ENCODE peak calls at places on chromosomes 11 and 22, in seven cellular contexts. E, K, T, L, D, F and O are unnamed samples.

GRCh38 chr11:67656278-67656922 is 5.9 kb upstream of the ACY3 start:
- DNase-seq in E (no peak), L (no peak), T (peak; percentile 3), K (no peak), D (no peak), F (no peak), O (peak; percentile 89)

GRCh38 chr22:40122792-40123191 is 54.9 kb upstream of the TNRC6B start:
- DNase-seq in T (no peak), F (no peak), D (no peak), K (no peak), E (no peak), L (no peak), O (no peak)

GRCh38 chr22:29163808-29164207 is 41.9 kb upstream of the EMID1 start:
- DNase-seq in T (no peak), E (no peak), K (no peak), L (no peak), F (no peak), D (no peak), O (no peak)

GRCh38 chr22:44042822-44043221 is 18.7 kb downstream of the PARVB start:
- DNase-seq in E (no peak), L (no peak), F (no peak), K (no peak), D (no peak), T (no peak), O (no peak)

GRCh38 chr11:108787105-108787504 is 122.2 kb downstream of the DDX10 start:
- DNase-seq in T (no peak), F (no peak), K (no peak), E (no peak), L (no peak), D (no peak), O (no peak)

GRCh38 chr11:44097821-44098220 is 2.3 kb downstream of the EXT2 start:
- DNase-seq in T (no peak), K (no peak), F (no peak), L (no peak), E (no peak), D (no peak), O (no peak)

GRCh38 chr11:79428406-79428805 is 12.4 kb downstream of the TENM4 start:
- DNase-seq in T (no peak), F (no peak), E (no peak), D (no peak), K (no peak), L (no peak), O (no peak)

GRCh38 chr11:20002312-20003216 is 157.7 kb downstream of the DBX1 start:
- DNase-seq in E (no peak), T (no peak), L (no peak), D (no peak), F (no peak), K (no peak), O (no peak)

GRCh38 chr11:96303067-96303466 is 39.9 kb downstream of the MAML2 start:
- DNase-seq in K (peak; percentile 79), T (no peak), F (no peak), L (no peak), E (no peak), D (no peak), O (no peak)

GRCh38 chr22:49827853-49828598 is at the start of gene BRD1:
- DNase-seq in T (no peak), F (peak; percentile 84), K (peak; percentile 62), E (peak; percentile 57), L (peak; percentile 38), D (peak; percentile 81), O (no peak)

GRCh38 chr11:36155770-36156485 is 133.3 kb downstream of the COMMD9 start:
- DNase-seq in F (no peak), E (no peak), L (no peak), D (no peak), K (peak; percentile 16), T (no peak), O (no peak)

GRCh38 chr22:20226760-20227350 is 41.3 kb downstream of the RTN4R start:
- DNase-seq in K (no peak), E (no peak), D (no peak), L (no peak), F (no peak), T (no peak), O (no peak)

GRCh38 chr22:23116506-23117263 is 25.1 kb downstream of the RSPH14 start:
- DNase-seq in D (no peak), F (no peak), K (no peak), L (no peak), T (no peak), E (no peak), O (no peak)

GRCh38 chr22:29004647-29005371 is 56.8 kb downstream of the C22orf31 start:
- DNase-seq in L (no peak), T (peak; percentile 82), E (no peak), K (no peak), F (no peak), D (peak; percentile 56), O (no peak)

GRCh38 chr11:103529217-103529684 is 420.0 kb downstream of the DYNC2H1 start:
- DNase-seq in D (no peak), K (peak; percentile 95), L (no peak), F (no peak), T (no peak), E (no peak), O (no peak)

GRCh38 chr11:82987997-82988396 is 83.7 kb downstream of the RAB30 start:
- DNase-seq in E (no peak), D (no peak), L (no peak), F (no peak), T (no peak), K (no peak), O (no peak)

GRCh38 chr11:2277933-2278523 is 7.6 kb upstream of the ASCL2 start:
- DNase-seq in F (no peak), E (no peak), D (no peak), L (no peak), K (no peak), T (no peak), O (no peak)

GRCh38 chr11:130814440-130815073 is 101.7 kb downstream of the SNX19 start:
- DNase-seq in D (no peak), E (no peak), T (no peak), F (no peak), L (no peak), K (no peak), O (no peak)

GRCh38 chr11:62588966-62589637 is 2.2 kb downstream of the TUT1 start:
- DNase-seq in K (no peak), F (no peak), L (no peak), D (peak; percentile 20), E (no peak), T (no peak), O (no peak)